ENCODE peak calls at places on chromosomes 6 and 20, in seven cellular contexts. One of them, this sample, is unnamed.

GRCh38 chr6:15522427-15522826 is 140.4 kb downstream of the DTNBP1 start:
- DNase-seq in DMS153: no peak
- DNase-seq in astrocyte of the cerebellum: no peak
- DNase-seq in anterior cingulate cortex: no peak
- DNase-seq in NT2/D1: no peak
- DNase-seq in AG08395: no peak
- DNase-seq in A549: no peak
- DNase-seq in this sample: no peak

GRCh38 chr20:25314497-25315417 is 66.9 kb downstream of the PYGB start:
- DNase-seq in AG08395: no peak
- DNase-seq in astrocyte of the cerebellum: no peak
- DNase-seq in A549: no peak
- DNase-seq in NT2/D1: no peak
- DNase-seq in DMS153: no peak
- DNase-seq in anterior cingulate cortex: no peak
- DNase-seq in this sample: no peak

GRCh38 chr20:7214081-7214740 is 446.7 kb downstream of the BMP2 start:
- DNase-seq in anterior cingulate cortex: no peak
- DNase-seq in astrocyte of the cerebellum: no peak
- DNase-seq in A549: no peak
- DNase-seq in NT2/D1: peak; percentile 77
- DNase-seq in DMS153: no peak
- DNase-seq in AG08395: no peak
- DNase-seq in this sample: no peak

GRCh38 chr6:42226251-42227143 is 8.8 kb upstream of the MRPS10 start:
- DNase-seq in NT2/D1: peak; percentile 32
- DNase-seq in A549: peak; percentile 68
- DNase-seq in astrocyte of the cerebellum: no peak
- DNase-seq in DMS153: no peak
- DNase-seq in anterior cingulate cortex: no peak
- DNase-seq in AG08395: peak; percentile 47
- DNase-seq in this sample: no peak

GRCh38 chr6:31462026-31462963 is 35.6 kb upstream of the MICB start:
- DNase-seq in DMS153: no peak
- DNase-seq in A549: no peak
- DNase-seq in NT2/D1: no peak
- DNase-seq in anterior cingulate cortex: no peak
- DNase-seq in astrocyte of the cerebellum: no peak
- DNase-seq in AG08395: no peak
- DNase-seq in this sample: peak; percentile 80

GRCh38 chr20:36408219-36408618 is 102.1 kb downstream of the DLGAP4 start:
- DNase-seq in A549: no peak
- DNase-seq in NT2/D1: no peak
- DNase-seq in AG08395: peak; percentile 58
- DNase-seq in astrocyte of the cerebellum: no peak
- DNase-seq in DMS153: peak; percentile 81
- DNase-seq in anterior cingulate cortex: no peak
- DNase-seq in this sample: no peak

GRCh38 chr6:69936674-69937363 is 70.5 kb downstream of the COL19A1 start:
- DNase-seq in NT2/D1: no peak
- DNase-seq in anterior cingulate cortex: no peak
- DNase-seq in astrocyte of the cerebellum: no peak
- DNase-seq in A549: no peak
- DNase-seq in DMS153: no peak
- DNase-seq in AG08395: peak; percentile 11
- DNase-seq in this sample: no peak

GRCh38 chr6:158063736-158064135 is 82.1 kb downstream of the SYNJ2 start:
- DNase-seq in astrocyte of the cerebellum: no peak
- DNase-seq in DMS153: no peak
- DNase-seq in anterior cingulate cortex: no peak
- DNase-seq in A549: no peak
- DNase-seq in NT2/D1: no peak
- DNase-seq in AG08395: no peak
- DNase-seq in this sample: no peak

GRCh38 chr6:146850238-146850896 is 251.6 kb downstream of the ADGB start:
- DNase-seq in AG08395: peak; percentile 24
- DNase-seq in astrocyte of the cerebellum: peak; percentile 24
- DNase-seq in NT2/D1: peak; percentile 22
- DNase-seq in A549: no peak
- DNase-seq in anterior cingulate cortex: no peak
- DNase-seq in DMS153: no peak
- DNase-seq in this sample: no peak

GRCh38 chr6:77136086-77136485 is 327.2 kb downstream of the HTR1B start:
- DNase-seq in astrocyte of the cerebellum: no peak
- DNase-seq in A549: no peak
- DNase-seq in NT2/D1: no peak
- DNase-seq in DMS153: no peak
- DNase-seq in anterior cingulate cortex: no peak
- DNase-seq in AG08395: no peak
- DNase-seq in this sample: no peak

GRCh38 chr6:28985396-28986164 is 19.5 kb downstream of the ZNF311 start:
- DNase-seq in anterior cingulate cortex: peak; percentile 42
- DNase-seq in DMS153: peak; percentile 95
- DNase-seq in astrocyte of the cerebellum: peak; percentile 96
- DNase-seq in A549: peak; percentile 84
- DNase-seq in AG08395: peak; percentile 94
- DNase-seq in NT2/D1: peak; percentile 89
- DNase-seq in this sample: no peak

GRCh38 chr20:60137657-60138245 is 179.5 kb downstream of the CDH26 start:
- DNase-seq in astrocyte of the cerebellum: no peak
- DNase-seq in NT2/D1: peak; percentile 22
- DNase-seq in DMS153: peak; percentile 29
- DNase-seq in anterior cingulate cortex: no peak
- DNase-seq in AG08395: no peak
- DNase-seq in A549: peak; percentile 11
- DNase-seq in this sample: no peak

GRCh38 chr20:58064411-58065010 is 163.9 kb downstream of the ANKRD60 start:
- DNase-seq in A549: no peak
- DNase-seq in DMS153: no peak
- DNase-seq in NT2/D1: no peak
- DNase-seq in AG08395: no peak
- DNase-seq in anterior cingulate cortex: no peak
- DNase-seq in astrocyte of the cerebellum: no peak
- DNase-seq in this sample: peak; percentile 58

GRCh38 chr20:23160536-23161243 is 74.6 kb upstream of the CD93 start:
- DNase-seq in anterior cingulate cortex: no peak
- DNase-seq in astrocyte of the cerebellum: no peak
- DNase-seq in NT2/D1: peak; percentile 13
- DNase-seq in AG08395: no peak
- DNase-seq in DMS153: no peak
- DNase-seq in A549: no peak
- DNase-seq in this sample: peak; percentile 87

GRCh38 chr20:20084296-20084752 is 32.0 kb downstream of the CFAP61 start:
- DNase-seq in astrocyte of the cerebellum: no peak
- DNase-seq in anterior cingulate cortex: peak; percentile 11
- DNase-seq in AG08395: no peak
- DNase-seq in NT2/D1: no peak
- DNase-seq in DMS153: no peak
- DNase-seq in A549: no peak
- DNase-seq in this sample: no peak

GRCh38 chr20:32158943-32159660 is 48.4 kb downstream of the PLAGL2 start:
- DNase-seq in AG08395: no peak
- DNase-seq in A549: no peak
- DNase-seq in astrocyte of the cerebellum: no peak
- DNase-seq in NT2/D1: no peak
- DNase-seq in DMS153: no peak
- DNase-seq in anterior cingulate cortex: no peak
- DNase-seq in this sample: no peak

GRCh38 chr6:22227824-22228610 is 68.8 kb downstream of the PRL start:
- DNase-seq in A549: no peak
- DNase-seq in astrocyte of the cerebellum: no peak
- DNase-seq in NT2/D1: no peak
- DNase-seq in anterior cingulate cortex: no peak
- DNase-seq in DMS153: peak; percentile 70
- DNase-seq in AG08395: no peak
- DNase-seq in this sample: no peak

GRCh38 chr6:148559848-148560433 is 186.9 kb upstream of the UST start:
- DNase-seq in DMS153: peak; percentile 48
- DNase-seq in astrocyte of the cerebellum: no peak
- DNase-seq in A549: peak; percentile 44
- DNase-seq in anterior cingulate cortex: peak; percentile 66
- DNase-seq in AG08395: peak; percentile 80
- DNase-seq in NT2/D1: peak; percentile 20
- DNase-seq in this sample: no peak

GRCh38 chr6:766625-767024 is 73.7 kb upstream of the EXOC2 start:
- DNase-seq in NT2/D1: no peak
- DNase-seq in A549: no peak
- DNase-seq in AG08395: no peak
- DNase-seq in DMS153: no peak
- DNase-seq in astrocyte of the cerebellum: no peak
- DNase-seq in anterior cingulate cortex: no peak
- DNase-seq in this sample: no peak

GRCh38 chr6:121222656-121223055 is 111.6 kb downstream of the TBC1D32 start:
- DNase-seq in anterior cingulate cortex: no peak
- DNase-seq in AG08395: peak; percentile 46
- DNase-seq in astrocyte of the cerebellum: peak; percentile 9
- DNase-seq in NT2/D1: no peak
- DNase-seq in A549: no peak
- DNase-seq in DMS153: no peak
- DNase-seq in this sample: no peak

GRCh38 chr20:40309731-40310130 is 379.3 kb downstream of the MAFB start:
- DNase-seq in astrocyte of the cerebellum: no peak
- DNase-seq in A549: no peak
- DNase-seq in anterior cingulate cortex: no peak
- DNase-seq in DMS153: no peak
- DNase-seq in AG08395: no peak
- DNase-seq in NT2/D1: no peak
- DNase-seq in this sample: no peak

GRCh38 chr6:167485186-167485978 is 160.5 kb downstream of the TTLL2 start:
- DNase-seq in DMS153: no peak
- DNase-seq in AG08395: no peak
- DNase-seq in astrocyte of the cerebellum: peak; percentile 19
- DNase-seq in anterior cingulate cortex: no peak
- DNase-seq in A549: peak; percentile 13
- DNase-seq in NT2/D1: no peak
- DNase-seq in this sample: no peak

GRCh38 chr20:32195581-32195980 is 12.0 kb downstream of the PLAGL2 start:
- DNase-seq in A549: no peak
- DNase-seq in AG08395: no peak
- DNase-seq in anterior cingulate cortex: no peak
- DNase-seq in NT2/D1: no peak
- DNase-seq in astrocyte of the cerebellum: no peak
- DNase-seq in DMS153: no peak
- DNase-seq in this sample: no peak

GRCh38 chr20:62929051-62929538 is 2.8 kb upstream of the DIDO1 start:
- DNase-seq in anterior cingulate cortex: peak; percentile 14
- DNase-seq in AG08395: peak; percentile 84
- DNase-seq in DMS153: no peak
- DNase-seq in NT2/D1: peak; percentile 74
- DNase-seq in astrocyte of the cerebellum: no peak
- DNase-seq in A549: no peak
- DNase-seq in this sample: no peak

This sample was measured in vagina.